ENCODE peak calls at places on chromosomes 13 and 19, in seven cellular contexts. A is CD4-positive, alpha-beta T cell; T is omental fat pad; Z is fibroblast of the aortic adventitia; B is suprapubic skin; X is GM06990; I is MCF 10A. W is an unnamed sample.

GRCh38 chr13:42883771-42884170 is 102.4 kb downstream of the FAM216B start:
- DNase-seq in A (no peak), T (no peak), Z (peak; percentile 46), B (no peak), X (no peak), I (peak; percentile 62), W (peak; percentile 79)

GRCh38 chr13:36323951-36324566 is 22.1 kb downstream of the SPART start:
- DNase-seq in A (no peak), T (no peak), Z (no peak), B (no peak), X (no peak), I (no peak), W (peak; percentile 17)

GRCh38 chr19:31334101-31334848 is 15.0 kb downstream of the TSHZ3 start:
- DNase-seq in A (no peak), T (no peak), Z (peak; percentile 78), B (no peak), X (no peak), I (peak; percentile 4), W (peak; percentile 78)

GRCh38 chr19:16571283-16571682 is 932 bp downstream of the SLC35E1 start:
- DNase-seq in A (no peak), T (no peak), Z (peak; percentile 38), B (no peak), X (no peak), I (no peak), W (peak; percentile 18)

GRCh38 chr19:16325671-16326400 is 1.2 kb downstream of the KLF2 start:
- DNase-seq in A (peak; percentile 36), T (no peak), Z (peak; percentile 46), B (peak; percentile 83), X (peak; percentile 52), I (no peak), W (peak; percentile 59)

GRCh38 chr13:52010890-52011689 is at the start of gene ATP7B:
- DNase-seq in A (no peak), T (no peak), Z (no peak), B (peak; percentile 68), X (peak; percentile 20), I (no peak), W (no peak)

GRCh38 chr19:10074153-10074552 is 12.0 kb upstream of the SHFL start:
- DNase-seq in A (peak; percentile 22), T (no peak), Z (peak; percentile 29), B (no peak), X (no peak), I (peak; percentile 60), W (peak; percentile 46)

GRCh38 chr19:6271721-6272410 is 7.9 kb downstream of the MLLT1 start:
- DNase-seq in A (no peak), T (no peak), Z (peak; percentile 97), B (peak; percentile 89), X (no peak), I (no peak), W (peak; percentile 92)

GRCh38 chr13:74889321-74889720 is 592.6 kb downstream of the TBC1D4 start:
- DNase-seq in A (no peak), T (no peak), Z (peak; percentile 8), B (no peak), X (no peak), I (peak; percentile 89), W (peak; percentile 65)

GRCh38 chr13:36288794-36289391 is 8.7 kb downstream of the CCDC169 start:
- DNase-seq in A (no peak), T (no peak), Z (no peak), B (no peak), X (no peak), I (no peak), W (no peak)

GRCh38 chr19:7578127-7578526 is 17.5 kb upstream of the CAMSAP3 start:
- DNase-seq in A (no peak), T (no peak), Z (no peak), B (no peak), X (no peak), I (no peak), W (no peak)

GRCh38 chr13:37058801-37059135 is 720 bp downstream of the SUPT20H start:
- DNase-seq in A (peak; percentile 32), T (no peak), Z (no peak), B (no peak), X (no peak), I (no peak), W (no peak)

GRCh38 chr13:94550030-94550738 is 45.8 kb downstream of the TGDS start:
- DNase-seq in A (no peak), T (peak; percentile 23), Z (peak; percentile 61), B (no peak), X (no peak), I (no peak), W (peak; percentile 51)

DNA sequence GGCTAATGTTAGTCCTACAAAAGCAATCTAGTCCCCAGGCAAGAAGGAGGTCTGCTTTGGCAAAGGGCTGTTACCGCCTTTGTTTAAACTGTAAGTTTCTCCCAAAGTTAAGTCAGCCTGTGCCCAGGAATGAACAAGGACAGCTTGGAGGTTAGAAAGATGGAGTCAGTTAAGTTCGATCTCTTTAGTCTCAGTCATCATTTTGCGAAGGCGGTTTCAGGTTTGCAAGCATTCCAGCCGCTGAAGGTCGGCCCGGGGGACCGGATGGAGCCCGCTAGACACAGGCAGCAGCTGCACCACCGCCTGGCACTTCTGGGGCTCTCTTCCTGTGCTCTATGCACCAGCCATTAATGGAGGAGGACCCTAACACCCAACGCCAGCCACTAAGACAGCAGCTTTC is 91.3 kb downstream of the STK24 start:
- DNase-seq in A (no peak), T (no peak), Z (no peak), B (peak; percentile 58), X (no peak), I (no peak), W (no peak)
- TF ChIP-seq CTCF in A (no peak), T (no peak), Z (no peak), B (no peak), X (no peak), I (no peak), W (no peak)

DNA sequence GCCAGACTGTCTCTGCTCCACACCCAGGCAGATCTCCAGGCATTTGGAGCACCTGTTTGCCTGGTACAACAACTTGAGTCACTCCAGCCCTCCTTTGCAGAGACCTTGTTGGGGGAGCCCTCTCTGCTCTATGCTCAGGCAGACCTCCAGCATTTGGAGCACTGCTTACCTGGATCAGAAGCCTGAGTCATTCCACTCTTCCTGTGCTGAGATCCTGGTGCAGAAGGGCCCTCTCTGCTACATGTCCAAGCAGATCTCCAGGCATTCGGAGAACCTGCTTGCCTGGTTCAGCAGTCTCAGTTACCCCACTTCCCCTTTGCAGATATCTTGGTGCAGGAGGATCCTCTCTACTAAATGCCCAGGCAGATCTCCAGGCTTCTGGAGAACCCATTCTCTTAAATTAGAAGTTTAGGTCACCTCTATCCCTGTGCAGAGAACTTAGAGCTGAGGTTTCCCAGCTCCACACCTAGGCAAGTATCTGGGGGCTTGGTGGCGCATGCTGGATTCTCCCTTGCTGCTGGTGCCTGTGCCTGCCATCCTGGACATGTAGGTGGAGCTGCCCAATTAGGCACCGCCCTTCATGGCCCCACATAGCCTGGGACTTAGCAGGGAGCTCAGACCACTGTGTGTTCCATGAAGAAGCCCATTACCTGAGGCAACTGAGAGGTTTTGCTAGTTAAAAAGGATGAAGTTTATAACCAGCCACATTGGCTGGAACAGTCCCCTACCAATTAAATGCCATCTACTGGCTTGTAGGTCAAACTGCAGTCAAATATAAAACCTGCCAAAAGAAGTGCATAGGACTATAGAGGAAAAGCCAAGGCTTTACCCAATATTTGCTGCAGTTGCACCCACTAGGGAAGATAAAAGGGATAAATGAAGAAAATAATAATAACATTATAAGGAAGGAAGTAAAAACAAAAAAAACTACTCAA is 97.6 kb upstream of the SLITRK6 start:
- DNase-seq in A (no peak), T (no peak), Z (no peak), B (no peak), X (no peak), I (no peak), W (no peak)
- TF ChIP-seq CTCF in A (no peak), T (no peak), Z (no peak), B (no peak), X (no peak), I (no peak), W (no peak)

DNA sequence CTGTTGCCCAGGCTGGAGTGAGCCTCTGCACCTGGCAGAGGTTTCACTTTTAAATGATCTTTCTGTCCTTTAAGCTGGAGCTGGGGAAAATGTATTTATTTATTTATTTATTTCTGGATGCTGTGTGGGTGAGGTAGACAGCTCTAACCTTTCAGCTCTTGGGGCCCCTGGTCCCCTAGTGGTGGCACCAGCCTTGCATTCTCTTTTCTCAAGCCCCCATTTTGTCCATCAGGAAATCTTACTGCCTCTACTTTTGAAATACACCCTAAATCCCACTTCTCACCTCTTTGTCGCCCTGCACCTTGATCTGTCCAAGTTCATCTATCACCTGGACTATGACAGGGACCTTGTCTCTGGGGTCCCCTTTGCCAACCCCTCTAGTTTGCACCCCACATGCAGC is 2.1 kb upstream of the B9D2 start:
- DNase-seq in A (no peak), T (no peak), Z (no peak), B (no peak), X (no peak), I (no peak), W (no peak)
- TF ChIP-seq CTCF in A (no peak), T (no peak), Z (peak; percentile 29), B (no peak), X (peak; percentile 54), I (peak; percentile 9), W (peak; percentile 5)

GRCh38 chr13:110907951-110908898 is 6.6 kb downstream of the ANKRD10 start:
- DNase-seq in A (no peak), T (no peak), Z (peak; percentile 35), B (no peak), X (no peak), I (peak; percentile 91), W (peak; percentile 58)
- TF ChIP-seq CTCF in A (no peak), T (no peak), Z (no peak), B (no peak), X (no peak), I (no peak), W (no peak)

GRCh38 chr19:55173717-55174409 is 6.2 kb downstream of the SYT5 start:
- DNase-seq in A (no peak), T (no peak), Z (peak; percentile 80), B (no peak), X (peak; percentile 36), I (peak; percentile 67), W (peak; percentile 78)
- TF ChIP-seq CTCF in A (no peak), T (no peak), Z (peak; percentile 29), B (no peak), X (no peak), I (no peak), W (peak; percentile 19)

DNA sequence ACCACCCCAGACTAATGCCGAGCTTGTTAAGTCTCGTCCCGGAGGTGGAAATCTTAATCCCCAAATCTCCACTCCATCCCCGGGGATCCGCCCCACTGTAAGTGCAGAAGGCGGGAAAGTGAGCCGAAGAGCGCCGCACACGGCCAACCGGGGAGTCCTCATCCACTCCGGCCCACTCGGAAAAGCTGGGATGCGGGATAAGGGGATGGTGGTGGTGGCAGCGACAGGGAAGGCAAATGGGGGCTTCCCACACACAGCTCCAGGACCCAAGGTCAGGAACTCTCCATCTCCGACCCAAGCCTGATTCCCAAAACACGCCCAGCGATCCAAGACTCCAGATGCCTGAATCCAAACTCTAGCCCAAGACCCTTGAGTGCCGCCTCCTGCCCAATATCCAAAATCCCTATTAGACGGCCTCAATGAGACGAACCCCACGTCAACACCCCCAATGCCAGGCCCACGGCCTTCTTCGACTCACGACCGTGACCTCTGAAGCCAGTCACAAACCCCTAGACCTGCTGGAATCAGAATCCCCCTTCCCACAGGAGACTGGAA is 481 bp downstream of the FBL start:
- DNase-seq in A (no peak), T (no peak), Z (peak; percentile 22), B (no peak), X (peak; percentile 33), I (peak; percentile 34), W (no peak)
- TF ChIP-seq CTCF in A (no peak), T (no peak), Z (peak; percentile 19), B (no peak), X (peak; percentile 21), I (no peak), W (peak; percentile 15)